ENCODE peak calls at places on chromosomes 13 and 19, in five cellular contexts. U is stimulated activated CD8-positive, alpha-beta memory T cell treated with anti-CD3 and anti-CD28 coated beads, Interleukin-7, amount 100 ng/mL, for 1 hour; T is NCI-H2171; X is NCI-H1930; F is progenitor cell of endocrine pancreas. N is an unnamed sample.

GRCh38 chr19:5126498-5127223 is 157.7 kb downstream of the KDM4B start:
- DNase-seq in U (no peak), F (no peak), X (no peak), T (no peak), N (no peak)

GRCh38 chr13:78829821-78830220 is 170.9 kb upstream of the OBI1 start:
- DNase-seq in X (no peak), T (no peak), U (no peak), F (no peak), N (no peak)

GRCh38 chr13:110912651-110913051 is 2.2 kb downstream of the ANKRD10 start:
- DNase-seq in U (no peak), T (no peak), X (no peak), F (no peak), N (no peak)

GRCh38 chr13:25844559-25845434 is 207.0 kb downstream of the SHISA2 start:
- DNase-seq in X (no peak), U (no peak), T (no peak), F (no peak), N (no peak)

GRCh38 chr19:38617283-38617763 is 430 bp downstream of the MAP4K1 start:
- DNase-seq in X (no peak), U (no peak), T (no peak), F (no peak), N (no peak)

GRCh38 chr13:112240076-112240475 is 136.1 kb upstream of the SPACA7 start:
- DNase-seq in U (no peak), T (no peak), F (no peak), X (no peak), N (no peak)

GRCh38 chr13:23516706-23517105 is 53.5 kb upstream of the TNFRSF19 start:
- DNase-seq in X (no peak), F (no peak), U (no peak), T (no peak), N (no peak)

GRCh38 chr19:8194528-8195275 is 14.5 kb upstream of the CERS4 start:
- DNase-seq in T (no peak), F (no peak), U (no peak), X (no peak), N (no peak)

GRCh38 chr13:99256283-99256682 is 1.9 kb downstream of the GPR18 start:
- DNase-seq in T (no peak), U (no peak), F (no peak), X (no peak), N (no peak)

GRCh38 chr13:50424993-50425392 is 409.7 kb downstream of the KCNRG start:
- DNase-seq in F (no peak), X (no peak), T (no peak), U (no peak), N (no peak)

GRCh38 chr13:52975969-52976368 is 52.6 kb upstream of the OLFM4 start:
- DNase-seq in F (no peak), U (no peak), X (no peak), T (no peak), N (no peak)

GRCh38 chr19:54952591-54953344 is 5.4 kb upstream of the NLRP7 start:
- DNase-seq in F (no peak), T (no peak), U (no peak), X (no peak), N (no peak)

GRCh38 chr19:17103177-17103576 is 27.6 kb downstream of the MYO9B start:
- DNase-seq in X (no peak), U (no peak), F (no peak), T (no peak), N (peak)

GRCh38 chr13:26529441-26529840 is 28.0 kb upstream of the WASF3 start:
- DNase-seq in T (no peak), F (peak), U (no peak), X (no peak), N (peak)

GRCh38 chr19:2888739-2889224 is 11.9 kb upstream of the ZNF57 start:
- DNase-seq in X (peak), F (no peak), U (no peak), T (no peak), N (peak)

GRCh38 chr19:32361574-32362317 is 16.3 kb downstream of the ZNF507 start:
- DNase-seq in U (no peak), X (no peak), F (no peak), T (no peak), N (no peak)

GRCh38 chr13:44197791-44198770 is 175.5 kb upstream of the SERP2 start:
- DNase-seq in F (no peak), X (no peak), T (no peak), U (no peak), N (no peak)

GRCh38 chr13:105804561-105805190 is 730.8 kb downstream of the EFNB2 start:
- DNase-seq in U (no peak), X (no peak), T (no peak), F (no peak), N (no peak)

GRCh38 chr19:29421186-29421525 is 104.6 kb upstream of the VSTM2B start:
- DNase-seq in F (no peak), U (no peak), T (no peak), X (no peak), N (no peak)

GRCh38 chr13:30780338-30780981 is 45.1 kb downstream of the ALOX5AP start:
- DNase-seq in T (no peak), U (no peak), F (no peak), X (no peak), N (no peak)

GRCh38 chr19:16014923-16015804 is 61.1 kb upstream of the TPM4 start:
- DNase-seq in T (no peak), U (no peak), F (no peak), X (no peak), N (no peak)

GRCh38 chr13:105485061-105485460 is 1050.4 kb downstream of the EFNB2 start:
- DNase-seq in X (no peak), F (no peak), T (no peak), U (no peak), N (no peak)

GRCh38 chr13:41802684-41803554 is 158.0 kb downstream of the VWA8 start:
- DNase-seq in X (no peak), F (no peak), U (no peak), T (no peak), N (no peak)

GRCh38 chr19:1073956-1074511 is 7.1 kb downstream of the ARHGAP45 start:
- DNase-seq in U (no peak), T (no peak), X (no peak), F (no peak), N (no peak)

GRCh38 chr13:36325912-36326311 is 20.3 kb downstream of the SPART start:
- DNase-seq in F (no peak), X (no peak), T (no peak), U (no peak), N (no peak)

GRCh38 chr13:35888327-35888940 is 242.7 kb downstream of the DCLK1 start:
- DNase-seq in T (peak), U (no peak), X (peak), F (no peak), N (no peak)

GRCh38 chr19:58356971-58357797 is 3.9 kb upstream of the A1BG start:
- DNase-seq in X (no peak), F (no peak), T (no peak), U (no peak), N (no peak)

GRCh38 chr13:67857581-67858310 is 627.6 kb upstream of the PCDH9 start:
- DNase-seq in U (no peak), F (no peak), T (no peak), X (no peak), N (no peak)

GRCh38 chr19:47697863-47698609 is 15.2 kb upstream of the EHD2 start:
- DNase-seq in U (no peak), T (peak), F (peak), X (peak), N (peak)

GRCh38 chr19:4035582-4035981 is 28.0 kb downstream of the PIAS4 start:
- DNase-seq in T (no peak), F (no peak), U (no peak), X (no peak), N (no peak)

GRCh38 chr13:111213964-111214726 is 99.0 kb downstream of the ARHGEF7 start:
- DNase-seq in F (no peak), U (no peak), X (no peak), T (no peak), N (no peak)

GRCh38 chr19:41957838-41958366 is 1.2 kb downstream of the RABAC1 start:
- DNase-seq in U (no peak), F (peak), X (peak), T (peak), N (peak)

GRCh38 chr19:10899171-10899653 is 27.9 kb downstream of the CARM1 start:
- DNase-seq in U (no peak), T (no peak), F (no peak), X (no peak), N (no peak)

GRCh38 chr13:37534181-37534580 is 64.4 kb downstream of the POSTN start:
- DNase-seq in X (no peak), T (no peak), U (no peak), F (no peak), N (no peak)